ENCODE peak calls at places on chromosomes 13 and 19, in four cellular contexts. H is K562, T is HCT116, R is H1. I is an unnamed sample.

GRCh38 chr19:29275266-29275665 is 62.3 kb upstream of the UQCRFS1 start:
- DNase-seq in H (no peak), T (no peak), R (no peak), I (no peak)

GRCh38 chr19:10742494-10742893 is 24.6 kb downstream of the DNM2 start:
- DNase-seq in H (no peak), T (no peak), R (no peak), I (no peak)

GRCh38 chr19:45676851-45677263 is 8.8 kb downstream of the GIPR start:
- DNase-seq in H (no peak), T (no peak), R (peak; percentile 85), I (no peak)

GRCh38 chr19:57664269-57665127 is 4.2 kb upstream of the ZSCAN4 start:
- DNase-seq in H (peak; percentile 52), T (no peak), R (peak; percentile 83), I (peak; percentile 39)

GRCh38 chr19:33063356-33064116 is 1.2 kb downstream of the RHPN2 start:
- DNase-seq in H (no peak), T (no peak), R (peak; percentile 60), I (no peak)

GRCh38 chr19:12936582-12936981 is 1.8 kb upstream of the CALR start:
- DNase-seq in H (no peak), T (no peak), R (no peak), I (no peak)

GRCh38 chr19:18020212-18021067 is 12.5 kb downstream of the ARRDC2 start:
- DNase-seq in H (no peak), T (no peak), R (no peak), I (peak; percentile 51)

GRCh38 chr19:42322305-42322704 is 3.1 kb upstream of the MEGF8 start:
- DNase-seq in H (no peak), T (no peak), R (no peak), I (no peak)

GRCh38 chr13:31629085-31629785 is 110.1 kb upstream of the RXFP2 start:
- DNase-seq in H (no peak), T (no peak), R (no peak), I (no peak)
- TF ChIP-seq FOSL1 in H (no peak), T (no peak), R (no peak), I (no peak)

DNA sequence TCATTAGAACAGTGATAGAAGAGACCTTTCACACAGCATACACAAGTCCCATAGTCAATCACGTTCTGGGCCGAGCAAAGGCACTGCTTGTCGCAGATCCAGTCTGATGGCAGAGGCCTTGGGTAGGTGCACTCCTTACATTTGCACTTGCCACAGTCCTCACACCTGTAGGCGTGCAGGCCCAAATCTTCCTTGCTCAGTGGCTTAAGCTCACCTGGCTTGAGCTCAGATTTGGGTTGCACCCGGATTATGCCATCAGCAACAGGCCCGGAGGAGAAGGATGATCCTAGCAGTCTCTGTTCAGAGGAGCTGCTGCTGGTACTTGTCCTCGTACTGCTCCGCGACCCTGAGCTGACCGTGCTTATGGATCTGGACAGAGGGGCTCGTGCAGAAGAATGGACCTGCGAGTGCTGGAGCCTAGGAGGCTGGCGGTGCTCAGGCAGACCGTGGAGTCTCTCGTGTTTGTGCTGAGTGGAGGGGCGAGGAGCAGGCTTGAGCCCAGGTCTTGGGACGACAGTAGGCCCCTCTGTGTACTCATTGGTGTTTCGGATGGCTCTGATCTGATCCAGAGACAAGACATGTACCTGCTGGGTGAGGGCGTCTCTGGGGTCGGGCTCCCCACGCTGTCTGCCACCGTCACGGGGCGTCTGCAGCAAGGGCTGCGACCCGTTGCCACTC is 3.8 kb downstream of the SPRY2 start:
- DNase-seq in H (no peak), T (no peak), R (no peak), I (no peak)
- TF ChIP-seq FOSL1 in H (no peak), T (no peak), R (no peak), I (no peak)

GRCh38 chr19:53541971-53542370 is 4.0 kb downstream of the ZNF331 start:
- DNase-seq in H (no peak), T (no peak), R (no peak), I (no peak)
- TF ChIP-seq FOSL1 in H (no peak), T (no peak), R (no peak), I (no peak)

GRCh38 chr13:67574320-67575233 is 344.4 kb upstream of the PCDH9 start:
- DNase-seq in H (no peak), T (no peak), R (no peak), I (no peak)
- TF ChIP-seq FOSL1 in H (no peak), T (no peak), R (no peak), I (no peak)